ENCODE peak calls at places on chromosomes 7 and 10, in six cellular contexts. F is CD8-positive, alpha-beta T cell; E is kidney; Z is hepatocyte; G is heart left ventricle; D is cardiac muscle cell. A is an unnamed sample. For H3K4me1, the result is how much of the 10 kb centered on the place peaks cover.

GRCh38 chr7:50838675-50839377 is 56.1 kb upstream of the GRB10 start:
- DNase-seq in F (no peak), D (no peak), Z (no peak), G (no peak), E (no peak), A (no peak)

GRCh38 chr10:97539523-97540200 is 32.9 kb upstream of the ANKRD2 start:
- DNase-seq in D (no peak), E (no peak), Z (peak), F (no peak), G (no peak), A (peak)

GRCh38 chr7:23347007-23347681 is 48.0 kb downstream of the MALSU1 start:
- DNase-seq in E (no peak), D (no peak), F (no peak), Z (no peak), G (no peak), A (no peak)

GRCh38 chr10:90602815-90603600 is 254.8 kb downstream of the HTR7 start:
- DNase-seq in G (no peak), D (no peak), F (no peak), E (no peak), Z (no peak), A (no peak)

GRCh38 chr10:2921956-2922680 is 145.2 kb upstream of the PFKP start:
- DNase-seq in Z (no peak), G (no peak), D (no peak), E (no peak), F (no peak), A (no peak)

GRCh38 chr7:46003896-46004875 is 83.1 kb upstream of the IGFBP3 start:
- DNase-seq in G (no peak), Z (no peak), E (no peak), F (no peak), D (no peak), A (no peak)

GRCh38 chr7:87267239-87267900 is 47.8 kb upstream of the TMEM243 start:
- DNase-seq in G (no peak), D (no peak), Z (no peak), F (no peak), E (no peak), A (no peak)

GRCh38 chr7:137091396-137091795 is 222.9 kb downstream of the CHRM2 start:
- DNase-seq in D (peak), Z (peak), G (no peak), F (no peak), E (no peak), A (no peak)

GRCh38 chr10:27503498-27504006 is 552 bp upstream of the RAB18 start:
- DNase-seq in D (no peak), Z (no peak), G (no peak), F (no peak), E (no peak), A (no peak)

GRCh38 chr7:22338875-22339274 is 18.1 kb downstream of the RAPGEF5 start:
- DNase-seq in F (no peak), D (no peak), E (no peak), Z (no peak), G (no peak), A (no peak)

GRCh38 chr7:127751062-127751722 is 99.2 kb downstream of the SND1 start:
- DNase-seq in G (no peak), F (no peak), Z (no peak), E (no peak), D (no peak), A (no peak)

GRCh38 chr10:9294132-9294663 is 1239.7 kb downstream of the GATA3 start:
- DNase-seq in E (no peak), Z (no peak), F (no peak), G (no peak), D (no peak), A (no peak)

GRCh38 chr7:40194743-40195142 is 59.9 kb downstream of the SUGCT start:
- DNase-seq in E (no peak), Z (no peak), G (no peak), F (no peak), D (no peak), A (no peak)

GRCh38 chr10:18650618-18651017 is 769 bp downstream of the NSUN6 start:
- DNase-seq in D (no peak), Z (no peak), E (no peak), F (no peak), G (no peak), A (no peak)

GRCh38 chr10:119449760-119450461 is 92.6 kb downstream of the RGS10 start:
- DNase-seq in D (no peak), F (no peak), Z (no peak), G (peak), E (peak), A (no peak)

GRCh38 chr7:139271718-139272619 is 40.9 kb downstream of the UBN2 start:
- DNase-seq in F (no peak), E (no peak), Z (no peak), D (no peak), G (no peak), A (no peak)

GRCh38 chr7:510061-510481 is 9.6 kb downstream of the PDGFA start:
- DNase-seq in F (no peak), G (peak), Z (no peak), D (no peak), E (peak), A (no peak)

GRCh38 chr10:6202684-6203330 is at the start of gene PFKFB3:
- DNase-seq in E (peak), D (peak), F (peak), G (peak), Z (peak), A (peak)

GRCh38 chr7:90387470-90388240 is 15.6 kb upstream of the CLDN12 start:
- DNase-seq in E (no peak), F (no peak), Z (no peak), D (no peak), G (no peak), A (no peak)

GRCh38 chr10:110358869-110359629 is 54.3 kb upstream of the SMNDC1 start:
- DNase-seq in D (peak), E (no peak), Z (no peak), G (no peak), F (no peak), A (no peak)

GRCh38 chr7:143388051-143388450 is 6.9 kb downstream of the ZYX start:
- DNase-seq in D (no peak), G (no peak), E (peak), F (no peak), Z (no peak), A (peak)

GRCh38 chr7:7944619-7945282 is 23.8 kb upstream of the GLCCI1 start:
- DNase-seq in G (no peak), Z (no peak), D (no peak), E (peak), F (peak), A (no peak)

GRCh38 chr7:1952781-1953180 is 280.0 kb downstream of the MAD1L1 start:
- DNase-seq in D (no peak), E (peak), F (no peak), Z (no peak), G (peak), A (no peak)

GRCh38 chr10:34305189-34305588 is 509.9 kb downstream of the PARD3 start:
- DNase-seq in E (no peak), G (no peak), F (no peak), Z (peak), D (peak), A (no peak)

GRCh38 chr7:66964391-66964790 is 31.0 kb downstream of the SBDS start:
- DNase-seq in E (no peak), G (no peak), Z (peak), D (no peak), F (no peak), A (no peak)

GRCh38 chr7:35753761-35754603 is 46.9 kb upstream of the SEPTIN7 start:
- DNase-seq in E (no peak), D (no peak), G (peak), Z (peak), F (no peak), A (no peak)
- H3K4me3 ChIP-seq in E (no peak), D (no peak), G (no peak), Z (no peak), F (no peak), A (no peak)

GRCh38 chr7:130906575-130906974 is 172.6 kb upstream of the KLF14 start:
- DNase-seq in F (no peak), Z (no peak), D (no peak), E (no peak), G (no peak), A (no peak)

GRCh38 chr7:130902755-130903357 is 168.8 kb upstream of the KLF14 start:
- DNase-seq in Z (no peak), G (no peak), F (no peak), D (no peak), E (no peak), A (no peak)

GRCh38 chr7:130904792-130905191 is 170.8 kb upstream of the KLF14 start:
- DNase-seq in G (no peak), E (no peak), F (no peak), Z (no peak), D (no peak), A (no peak)

GRCh38 chr7:130903358-130903974 is 169.5 kb upstream of the KLF14 start:
- DNase-seq in E (no peak), F (no peak), D (no peak), G (no peak), Z (peak), A (no peak)

DNA sequence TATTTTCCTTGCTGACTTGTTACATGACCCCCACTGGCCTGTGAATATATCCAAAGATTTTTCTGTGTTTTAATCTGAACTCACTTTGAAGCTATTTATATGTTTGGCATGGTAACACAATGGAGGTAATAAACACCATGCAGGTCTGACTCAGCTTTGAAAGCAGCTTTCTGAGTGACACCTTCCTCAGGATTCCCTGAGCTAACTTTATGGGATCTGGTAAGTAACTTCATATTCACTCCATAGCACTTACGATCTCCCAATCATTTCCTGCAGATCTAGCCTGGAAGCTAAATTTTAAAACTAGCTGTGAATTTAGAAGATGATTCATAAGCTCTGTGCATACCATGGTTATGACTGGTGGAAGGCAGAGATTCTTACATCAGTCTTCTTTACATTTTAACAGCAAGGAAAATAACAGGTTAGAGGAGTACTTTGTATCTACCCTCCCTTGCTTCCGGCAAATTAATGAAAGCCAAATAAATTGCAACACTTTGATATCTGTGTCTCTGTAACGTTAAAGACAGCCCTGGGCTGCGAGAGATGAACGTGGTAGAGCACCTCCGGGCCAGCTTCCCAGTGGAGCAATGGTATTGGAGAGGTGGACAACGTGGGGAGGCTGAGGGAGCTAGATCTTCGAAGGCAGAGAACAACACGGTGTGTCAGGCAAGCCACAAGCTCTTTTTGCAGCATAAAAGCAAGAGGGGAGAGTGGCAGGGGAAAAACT is 170.2 kb upstream of the KLF14 start:
- DNase-seq in G (no peak), F (no peak), Z (peak), E (no peak), D (no peak), A (no peak)
- H3K4me1 ChIP-seq in G (half or more), F (under half), Z (under half), E (half or more), D (under half), A (under half)

GRCh38 chr10:7587168-7587864 is 79.5 kb downstream of the ITIH5 start:
- DNase-seq in G (no peak), Z (no peak), F (no peak), E (no peak), D (no peak), A (no peak)

GRCh38 chr10:7592627-7593026 is 74.1 kb downstream of the ITIH5 start:
- DNase-seq in E (no peak), G (no peak), F (no peak), Z (no peak), D (no peak), A (no peak)

GRCh38 chr10:7587865-7588188 is 78.9 kb downstream of the ITIH5 start:
- DNase-seq in Z (no peak), D (no peak), G (no peak), F (no peak), E (no peak), A (no peak)

GRCh38 chr10:7590271-7590670 is 76.5 kb downstream of the ITIH5 start:
- DNase-seq in G (no peak), Z (no peak), F (no peak), E (no peak), D (no peak), A (no peak)

GRCh38 chr10:7589748-7590147 is 77.0 kb downstream of the ITIH5 start:
- DNase-seq in D (no peak), Z (no peak), E (no peak), G (no peak), F (no peak), A (no peak)
- TF ChIP-seq CTCF in D (no peak), Z (no peak), E (no peak), G (no peak), F (no peak), A (no peak)

GRCh38 chr10:69334258-69335062 is 56.2 kb downstream of the HK1 start:
- DNase-seq in D (no peak), F (no peak), Z (no peak), E (peak), G (no peak), A (no peak)

GRCh38 chr10:69335063-69335587 is 56.8 kb downstream of the HK1 start:
- DNase-seq in Z (no peak), E (peak), D (no peak), G (peak), F (no peak), A (no peak)

GRCh38 chr10:69333205-69333604 is 54.9 kb downstream of the HK1 start:
- DNase-seq in E (peak), F (no peak), G (no peak), Z (peak), D (peak), A (no peak)

GRCh38 chr10:69331161-69331560 is 52.9 kb downstream of the HK1 start:
- DNase-seq in D (no peak), Z (no peak), G (no peak), F (no peak), E (peak), A (no peak)

DNA sequence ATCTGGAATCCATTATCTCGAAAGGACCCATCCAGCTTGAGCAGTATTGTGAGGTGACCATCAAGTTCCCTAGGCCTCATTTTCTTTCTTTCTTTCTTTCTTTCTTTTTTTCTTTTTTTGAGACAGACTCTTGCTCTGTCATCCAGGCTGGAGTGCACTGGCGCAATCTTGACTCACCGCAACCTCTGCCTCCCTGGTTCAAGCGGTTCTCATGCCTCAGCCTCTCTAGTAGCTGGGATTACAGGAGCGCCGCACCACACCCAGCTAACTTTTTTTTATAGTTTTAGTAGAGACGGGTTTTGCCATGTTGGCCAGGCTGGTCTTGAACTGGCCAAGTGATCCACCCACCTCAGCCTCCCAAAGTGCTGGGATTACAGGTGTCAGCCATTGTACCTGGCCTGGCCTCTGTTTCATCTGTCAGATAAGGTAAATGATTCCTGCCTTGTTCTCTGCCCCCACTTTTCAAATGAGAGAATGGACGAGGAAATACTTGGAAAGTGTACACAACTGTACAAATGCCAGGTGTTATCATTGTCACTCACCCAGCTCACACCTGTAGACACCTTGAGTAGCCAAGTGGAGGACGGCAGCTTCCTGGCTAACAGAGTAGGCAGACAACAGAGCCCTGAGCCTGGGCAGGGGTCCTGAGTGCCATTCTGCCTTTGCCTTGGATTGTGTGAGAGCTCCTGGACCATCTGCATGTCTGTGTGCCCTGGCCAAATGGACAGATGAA is 54.1 kb downstream of the HK1 start:
- DNase-seq in F (no peak), D (no peak), E (peak), G (no peak), Z (no peak), A (no peak)
- H3K4me3 ChIP-seq in F (no peak), D (no peak), E (no peak), G (no peak), Z (no peak), A (no peak)

GRCh38 chr10:24834869-24835268 is 111.2 kb upstream of the ARHGAP21 start:
- DNase-seq in F (no peak), Z (no peak), D (no peak), E (no peak), G (no peak), A (no peak)
- H3K4me1 ChIP-seq in F (under half), Z (under half), D (under half), E (under half), G (under half), A (under half)

DNA sequence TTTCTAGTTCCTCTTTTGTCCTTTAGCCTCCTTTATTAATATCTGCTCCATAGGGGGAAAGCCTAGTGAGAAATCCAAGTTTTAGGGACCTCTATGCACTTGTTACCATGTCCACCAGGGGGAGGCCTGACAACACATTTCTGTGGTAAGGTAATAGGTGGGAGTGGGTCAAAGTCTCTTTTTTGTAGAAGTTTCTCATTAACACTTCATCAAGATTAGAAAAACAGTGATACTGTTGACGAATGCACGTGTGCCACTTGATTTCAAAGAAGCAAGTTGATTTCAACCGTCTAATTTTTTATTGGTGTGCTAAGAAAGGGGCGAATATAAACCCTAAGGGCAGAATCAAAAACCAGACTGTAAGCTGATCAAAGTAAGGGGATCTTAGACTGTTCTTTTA is 30.6 kb downstream of the CISD1 start:
- DNase-seq in D (peak), F (peak), G (no peak), Z (peak), E (no peak), A (no peak)
- TF ChIP-seq CTCF in D (peak), F (peak), G (peak), Z (peak), E (peak), A (peak)

GRCh38 chr10:44976352-44977198 is 2.0 kb downstream of the DEPP1 start:
- DNase-seq in E (no peak), Z (no peak), D (no peak), F (no peak), G (no peak), A (no peak)
- H3K4me3 ChIP-seq in E (peak), Z (no peak), D (no peak), F (no peak), G (peak), A (peak)

A was measured in pancreas.